ENCODE peak calls at places on chromosomes 3 and 15, in six cellular contexts. I, Q, Y, K, P and A are unnamed samples.

GRCh38 chr3:100004931-100005330 is 109.4 kb downstream of the FILIP1L start:
- DNase-seq in P (no peak), Y (peak; percentile 69), K (no peak), Q (no peak), I (no peak), A (no peak)

GRCh38 chr3:141605883-141606282 is 119.1 kb downstream of the RASA2 start:
- DNase-seq in I (no peak), K (no peak), Q (no peak), Y (no peak), P (no peak), A (no peak)

GRCh38 chr15:48395532-48396011 is 64.3 kb downstream of the DUT start:
- DNase-seq in P (no peak), K (no peak), Y (no peak), I (no peak), Q (no peak), A (no peak)

GRCh38 chr3:77392181-77392580 is 352.3 kb downstream of the ROBO2 start:
- DNase-seq in Y (no peak), Q (no peak), K (no peak), I (no peak), P (no peak), A (no peak)

GRCh38 chr3:41900265-41900664 is 61.6 kb downstream of the ULK4 start:
- DNase-seq in I (no peak), K (no peak), Y (peak; percentile 68), Q (no peak), P (no peak), A (peak; percentile 48)

GRCh38 chr15:90598053-90598577 is 68.4 kb downstream of the CRTC3 start:
- DNase-seq in P (no peak), Q (peak; percentile 46), K (peak; percentile 40), I (peak; percentile 74), Y (peak; percentile 7), A (peak; percentile 61)

GRCh38 chr3:23805228-23805880 is 401 bp upstream of the UBE2E1 start:
- DNase-seq in Q (no peak), K (peak; percentile 9), Y (no peak), I (no peak), P (peak; percentile 47), A (no peak)

GRCh38 chr15:96342143-96342466 is 11.6 kb downstream of the NR2F2 start:
- DNase-seq in I (no peak), K (no peak), P (no peak), Q (no peak), Y (peak; percentile 33), A (no peak)

GRCh38 chr3:46489875-46490274 is 7.9 kb upstream of the RTP3 start:
- DNase-seq in K (no peak), I (no peak), P (no peak), Q (no peak), Y (no peak), A (peak; percentile 70)

GRCh38 chr3:45057557-45057956 is 31.5 kb downstream of the CLEC3B start:
- DNase-seq in K (no peak), Q (no peak), I (no peak), Y (no peak), P (no peak), A (no peak)

GRCh38 chr3:48243886-48244285 is 3.0 kb downstream of the ZNF589 start:
- DNase-seq in Y (no peak), Q (no peak), K (no peak), I (no peak), P (no peak), A (no peak)

GRCh38 chr15:77544162-77544561 is 88.5 kb downstream of the LINGO1 start:
- DNase-seq in K (no peak), P (no peak), Y (no peak), I (no peak), Q (no peak), A (no peak)
- TF ChIP-seq MYC in K (no peak), P (no peak), Y (no peak), I (no peak), Q (no peak), A (no peak)

GRCh38 chr3:180875071-180875698 is 37.3 kb upstream of the FXR1 start:
- DNase-seq in Y (no peak), I (no peak), K (no peak), Q (no peak), P (no peak), A (no peak)

GRCh38 chr3:180871901-180872300 is 40.6 kb upstream of the FXR1 start:
- DNase-seq in Q (no peak), Y (no peak), P (no peak), I (no peak), K (no peak), A (no peak)

GRCh38 chr3:180870008-180870733 is 42.3 kb upstream of the FXR1 start:
- DNase-seq in K (no peak), Y (peak; percentile 14), P (no peak), I (peak; percentile 13), Q (no peak), A (no peak)
- TF ChIP-seq MYC in K (no peak), Y (no peak), P (no peak), I (no peak), Q (no peak), A (no peak)

DNA sequence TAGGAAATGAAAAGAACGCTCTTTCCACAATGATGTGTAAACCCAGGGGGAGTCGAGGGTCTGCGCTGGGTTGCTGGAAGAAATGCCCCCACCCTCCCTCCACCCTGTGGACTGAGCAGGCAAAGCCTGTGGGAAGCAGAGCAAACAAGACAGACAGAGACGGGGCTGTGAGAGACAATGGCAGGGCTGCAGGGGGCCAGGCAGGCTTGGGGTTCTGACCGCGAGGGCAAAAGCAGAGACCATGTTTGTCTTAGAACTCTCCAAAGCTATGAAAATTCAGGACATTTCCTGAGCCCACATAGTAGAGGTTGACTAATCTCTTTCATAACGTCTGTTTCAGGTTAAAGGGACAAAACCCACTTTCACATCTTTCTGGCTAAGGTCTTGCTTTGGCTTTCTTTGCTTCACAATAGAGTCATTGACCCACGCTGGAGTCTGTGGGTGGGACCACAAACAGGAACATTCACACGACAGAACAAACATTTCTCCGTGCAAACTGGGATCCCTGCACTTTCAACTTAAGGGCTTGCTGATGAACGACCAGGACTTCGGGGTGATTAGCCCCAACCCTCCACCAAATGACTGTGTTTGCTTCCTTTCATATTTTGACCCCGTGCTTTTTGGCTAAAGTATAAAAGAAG is 156.0 kb upstream of the TPM1 start:
- DNase-seq in I (no peak), K (peak; percentile 97), Q (no peak), P (peak; percentile 41), Y (peak; percentile 37), A (no peak)
- TF ChIP-seq MYC in I (no peak), K (peak; percentile 42), Q (no peak), P (no peak), Y (no peak), A (no peak)

DNA sequence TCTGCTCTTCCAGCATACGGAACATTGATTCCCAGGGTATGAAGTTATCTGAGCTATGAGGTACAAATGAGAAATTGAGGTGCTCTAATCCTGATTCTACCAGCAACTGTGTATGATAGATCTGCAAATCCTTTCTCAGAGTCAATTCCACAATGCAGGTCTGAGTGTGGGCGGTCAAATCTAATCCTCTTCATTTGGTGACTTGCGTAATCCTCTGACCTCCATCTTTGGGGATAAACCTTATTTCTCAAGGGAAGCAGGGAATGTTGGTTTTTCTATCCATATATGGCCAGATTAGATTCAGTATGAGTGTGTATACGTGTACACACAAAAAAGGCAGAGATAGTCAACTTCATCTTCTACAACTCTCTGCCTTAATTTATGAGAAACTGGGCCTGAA is 348.4 kb upstream of the IL12A start:
- DNase-seq in Y (no peak), K (no peak), Q (no peak), P (no peak), I (no peak), A (no peak)
- TF ChIP-seq MYC in Y (no peak), K (no peak), Q (no peak), P (no peak), I (no peak), A (no peak)

GRCh38 chr3:156812521-156813335 is 13.4 kb upstream of the LEKR1 start:
- DNase-seq in Q (no peak), Y (peak; percentile 50), I (peak; percentile 42), K (peak; percentile 82), P (peak; percentile 90), A (peak; percentile 76)
- TF ChIP-seq MYC in Q (no peak), Y (no peak), I (peak; percentile 84), K (no peak), P (peak; percentile 48), A (no peak)

GRCh38 chr3:43505351-43505750 is 116.5 kb downstream of the ANO10 start:
- DNase-seq in I (no peak), P (no peak), Q (no peak), Y (no peak), K (no peak), A (no peak)
- TF ChIP-seq MYC in I (no peak), P (no peak), Q (no peak), Y (no peak), K (no peak), A (no peak)

GRCh38 chr3:143119974-143120715 is 574 bp downstream of the CHST2 start:
- DNase-seq in Q (no peak), K (no peak), P (peak; percentile 18), I (peak; percentile 57), Y (peak; percentile 19), A (peak; percentile 61)
- TF ChIP-seq MYC in Q (no peak), K (no peak), P (no peak), I (no peak), Y (no peak), A (no peak)

DNA sequence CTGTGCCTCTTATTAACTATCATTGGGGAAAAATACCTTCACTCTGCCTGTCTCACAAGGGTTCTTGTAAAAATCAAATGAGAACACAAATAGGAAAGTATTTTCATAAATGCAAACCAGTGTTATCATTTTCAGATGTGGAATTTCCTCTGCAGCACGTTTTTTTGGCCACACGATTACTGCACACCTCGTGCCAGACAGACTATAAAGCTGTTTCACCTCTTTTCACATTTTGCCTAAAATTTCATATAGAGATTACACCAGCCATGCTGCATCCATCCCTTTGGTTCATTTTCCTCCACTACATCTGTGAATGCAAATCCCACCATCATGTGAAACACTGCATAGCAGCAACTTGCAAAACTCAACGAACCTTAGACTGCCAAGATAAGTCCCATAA is 1.2 kb upstream of the TMOD2 start:
- DNase-seq in P (no peak), K (no peak), I (no peak), Q (no peak), Y (no peak), A (no peak)
- TF ChIP-seq MYC in P (no peak), K (no peak), I (no peak), Q (no peak), Y (no peak), A (no peak)

DNA sequence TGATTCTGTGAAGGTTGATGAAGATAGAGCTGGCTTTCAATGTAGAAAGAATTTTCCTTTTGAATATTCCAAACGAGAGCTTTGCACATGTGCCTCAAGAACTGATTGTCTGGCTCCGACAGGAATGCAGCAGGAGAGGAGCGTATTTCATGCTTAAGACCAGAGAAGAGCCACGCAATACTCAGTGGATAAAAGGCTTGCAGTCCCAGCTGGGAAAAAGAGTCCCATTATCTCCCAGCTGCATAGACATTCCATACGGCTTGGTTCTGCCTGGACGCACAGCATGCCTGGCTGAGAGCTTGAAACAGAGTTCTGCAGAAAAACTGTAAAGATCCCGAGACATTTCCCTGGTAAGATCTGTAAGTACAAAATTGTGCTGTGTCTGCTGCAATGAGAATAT is at the start of gene CNTN6:
- DNase-seq in P (no peak), Y (no peak), Q (no peak), I (no peak), K (no peak), A (no peak)
- TF ChIP-seq MYC in P (no peak), Y (no peak), Q (no peak), I (no peak), K (no peak), A (no peak)